ENCODE peak calls at places on chromosomes 2 and 18, in nine cellular contexts. Z, I, A, T, R, V, W, D and E are unnamed samples.

GRCh38 chr18:63488160-63488559 is 11.4 kb downstream of the SERPINB5 start:
- DNase-seq in Z (no peak), I (no peak), A (no peak), T (no peak), R (no peak), V (no peak), W (no peak), D (no peak), E (no peak)

GRCh38 chr2:44638649-44639048 is 276.9 kb downstream of the CAMKMT start:
- DNase-seq in Z (peak; percentile 30), I (no peak), A (no peak), T (no peak), R (no peak), V (no peak), W (no peak), D (no peak), E (no peak)

GRCh38 chr2:2716771-2717170 is 385.7 kb upstream of the MYT1L start:
- DNase-seq in Z (no peak), I (no peak), A (no peak), T (no peak), R (no peak), V (no peak), W (no peak), D (no peak), E (no peak)

GRCh38 chr18:13362051-13362450 is 143.5 kb downstream of the LDLRAD4 start:
- DNase-seq in Z (no peak), I (no peak), A (no peak), T (no peak), R (no peak), V (no peak), W (no peak), D (no peak), E (no peak)

GRCh38 chr2:237581751-237582746 is 8.5 kb downstream of the RAB17 start:
- DNase-seq in Z (peak; percentile 81), I (peak; percentile 77), A (peak; percentile 86), T (no peak), R (peak; percentile 65), V (no peak), W (peak; percentile 70), D (peak; percentile 82), E (peak; percentile 64)

GRCh38 chr2:64537991-64538390 is 13.9 kb downstream of the AFTPH start:
- DNase-seq in Z (no peak), I (no peak), A (peak; percentile 11), T (no peak), R (no peak), V (no peak), W (no peak), D (no peak), E (no peak)

GRCh38 chr2:128439231-128440086 is 120.8 kb upstream of the HS6ST1 start:
- DNase-seq in Z (peak; percentile 30), I (no peak), A (no peak), T (no peak), R (no peak), V (no peak), W (no peak), D (peak; percentile 9), E (no peak)

GRCh38 chr18:59671533-59671932 is 25.7 kb downstream of the CCBE1 start:
- DNase-seq in Z (no peak), I (no peak), A (no peak), T (no peak), R (no peak), V (no peak), W (no peak), D (no peak), E (no peak)

GRCh38 chr2:61254536-61254935 is 92.5 kb downstream of the C2orf74 start:
- DNase-seq in Z (no peak), I (no peak), A (peak; percentile 21), T (no peak), R (no peak), V (no peak), W (no peak), D (no peak), E (no peak)

GRCh38 chr2:181790716-181791649 is 100.5 kb upstream of the ITPRID2 start:
- DNase-seq in Z (no peak), I (no peak), A (peak; percentile 99), T (no peak), R (no peak), V (peak; percentile 86), W (peak; percentile 2), D (no peak), E (peak; percentile 42)

GRCh38 chr2:118055512-118056164 is 32.6 kb upstream of the INSIG2 start:
- DNase-seq in Z (no peak), I (no peak), A (no peak), T (no peak), R (no peak), V (no peak), W (peak; percentile 17), D (no peak), E (no peak)

GRCh38 chr2:20615466-20616241 is 35.2 kb downstream of the HS1BP3 start:
- DNase-seq in Z (peak; percentile 68), I (peak; percentile 85), A (peak; percentile 61), T (no peak), R (no peak), V (no peak), W (no peak), D (no peak), E (peak; percentile 60)

GRCh38 chr2:65608966-65609365 is 176.6 kb upstream of the SPRED2 start:
- DNase-seq in Z (no peak), I (no peak), A (no peak), T (no peak), R (no peak), V (no peak), W (no peak), D (no peak), E (no peak)

GRCh38 chr2:7083580-7084509 is 166.6 kb downstream of the RNF144A start:
- DNase-seq in Z (no peak), I (no peak), A (peak; percentile 72), T (peak; percentile 39), R (no peak), V (peak; percentile 41), W (no peak), D (no peak), E (peak; percentile 47)

GRCh38 chr2:183809404-183809803 is 685.2 kb downstream of the NUP35 start:
- DNase-seq in Z (no peak), I (no peak), A (no peak), T (no peak), R (no peak), V (no peak), W (no peak), D (no peak), E (no peak)

GRCh38 chr2:28296904-28297303 is 95.8 kb upstream of the FOSL2 start:
- DNase-seq in Z (no peak), I (no peak), A (no peak), T (no peak), R (no peak), V (peak; percentile 19), W (no peak), D (no peak), E (no peak)

GRCh38 chr2:72924353-72925240 is 7.3 kb downstream of the EMX1 start:
- DNase-seq in Z (no peak), I (no peak), A (no peak), T (peak; percentile 58), R (no peak), V (no peak), W (peak; percentile 70), D (no peak), E (no peak)

GRCh38 chr2:205914736-205915510 is 171.1 kb downstream of the INO80D start:
- DNase-seq in Z (no peak), I (no peak), A (no peak), T (no peak), R (peak; percentile 34), V (no peak), W (no peak), D (no peak), E (no peak)

GRCh38 chr2:204386668-204387067 is 158.6 kb upstream of the PARD3B start:
- DNase-seq in Z (no peak), I (no peak), A (no peak), T (no peak), R (no peak), V (no peak), W (no peak), D (no peak), E (no peak)

GRCh38 chr2:74867841-74868658 is 34.1 kb downstream of the HK2 start:
- DNase-seq in Z (peak; percentile 23), I (peak; percentile 75), A (no peak), T (no peak), R (no peak), V (no peak), W (no peak), D (no peak), E (peak; percentile 47)

GRCh38 chr18:51226068-51226467 is 28.6 kb upstream of the MEX3C start:
- DNase-seq in Z (no peak), I (no peak), A (no peak), T (no peak), R (no peak), V (no peak), W (no peak), D (no peak), E (no peak)

GRCh38 chr2:66428986-66429612 is 5.8 kb upstream of the MEIS1 start:
- DNase-seq in Z (no peak), I (no peak), A (peak; percentile 75), T (no peak), R (peak; percentile 13), V (peak; percentile 80), W (no peak), D (no peak), E (peak; percentile 67)

GRCh38 chr2:211396815-211397214 is 840.4 kb downstream of the CPS1 start:
- DNase-seq in Z (no peak), I (no peak), A (no peak), T (no peak), R (peak; percentile 49), V (no peak), W (no peak), D (no peak), E (peak; percentile 8)

GRCh38 chr2:54457326-54458023 is 1.3 kb downstream of the SPTBN1 start:
- DNase-seq in Z (peak; percentile 48), I (peak; percentile 68), A (peak; percentile 44), T (peak; percentile 69), R (no peak), V (peak; percentile 16), W (peak; percentile 38), D (no peak), E (peak; percentile 30)

GRCh38 chr18:2717407-2717806 is 61.9 kb downstream of the SMCHD1 start:
- DNase-seq in Z (no peak), I (no peak), A (no peak), T (no peak), R (no peak), V (no peak), W (no peak), D (no peak), E (no peak)

GRCh38 chr2:232075080-232075479 is 113.6 kb downstream of the DIS3L2 start:
- DNase-seq in Z (no peak), I (no peak), A (no peak), T (no peak), R (no peak), V (peak; percentile 5), W (no peak), D (no peak), E (no peak)

GRCh38 chr2:132849118-132849517 is 179.1 kb upstream of the LYPD1 start:
- DNase-seq in Z (no peak), I (no peak), A (no peak), T (no peak), R (no peak), V (no peak), W (no peak), D (no peak), E (no peak)

GRCh38 chr2:120499784-120500495 is 154.0 kb downstream of the INHBB start:
- DNase-seq in Z (no peak), I (peak; percentile 73), A (no peak), T (no peak), R (no peak), V (no peak), W (no peak), D (no peak), E (no peak)

GRCh38 chr18:35464731-35465728 is 32.7 kb downstream of the INO80C start:
- DNase-seq in Z (no peak), I (no peak), A (peak; percentile 39), T (no peak), R (no peak), V (no peak), W (no peak), D (no peak), E (no peak)

GRCh38 chr18:30675905-30676620 is 366.5 kb downstream of the DSC3 start:
- DNase-seq in Z (no peak), I (no peak), A (no peak), T (no peak), R (no peak), V (no peak), W (no peak), D (no peak), E (no peak)